ENCODE peak calls at places on chromosomes 1 and 21, in four cellular contexts. K is Peyer's patch, Y is uterus, O is breast epithelium. N is an unnamed sample. For H3K4me1, the result is how much of the 10 kb centered on the place peaks cover.

GRCh38 chr21:18384771-18385170 is 18.8 kb downstream of the TMPRSS15 start:
- DNase-seq in Y (no peak), O (no peak), K (no peak), N (no peak)

GRCh38 chr1:182629674-182630073 is 25.5 kb upstream of the RGS16 start:
- DNase-seq in K (no peak), O (no peak), Y (no peak), N (no peak)

GRCh38 chr1:42070996-42071395 is 82.2 kb upstream of the GUCA2B start:
- DNase-seq in O (no peak), Y (no peak), K (no peak), N (no peak)

GRCh38 chr1:164726235-164726634 is 167.3 kb downstream of the PBX1 start:
- DNase-seq in O (no peak), Y (no peak), K (no peak), N (no peak)

GRCh38 chr1:171983584-171983983 is 142.3 kb downstream of the DNM3 start:
- DNase-seq in Y (no peak), O (no peak), K (no peak), N (no peak)

GRCh38 chr1:15386128-15386824 is 23.4 kb upstream of the EFHD2 start:
- DNase-seq in K (no peak), O (no peak), Y (no peak), N (no peak)

GRCh38 chr1:157189986-157190982 is 52.1 kb upstream of the ETV3 start:
- DNase-seq in Y (no peak), O (no peak), K (no peak), N (no peak)

GRCh38 chr21:30408782-30409494 is 13.1 kb downstream of the KRTAP13-1 start:
- DNase-seq in K (no peak), Y (no peak), O (peak), N (no peak)

GRCh38 chr1:245045087-245045881 is 109.5 kb upstream of the KIF26B start:
- DNase-seq in O (peak), K (peak), Y (no peak), N (no peak)

GRCh38 chr1:66374561-66375111 is 159.3 kb upstream of the SGIP1 start:
- DNase-seq in O (no peak), K (no peak), Y (no peak), N (no peak)

GRCh38 chr21:17708541-17709265 is 96.0 kb upstream of the BTG3 start:
- DNase-seq in Y (no peak), O (no peak), K (no peak), N (no peak)

GRCh38 chr1:24142546-24143431 is at the start of gene IL22RA1:
- DNase-seq in K (peak), O (peak), Y (no peak), N (no peak)

GRCh38 chr1:56302878-56303277 is 276.5 kb downstream of the PLPP3 start:
- DNase-seq in O (no peak), K (no peak), Y (no peak), N (no peak)

GRCh38 chr1:231252336-231252735 is 11.3 kb downstream of the GNPAT start:
- DNase-seq in O (no peak), K (no peak), Y (no peak), N (no peak)

GRCh38 chr1:4397196-4397595 is 257.2 kb upstream of the AJAP1 start:
- DNase-seq in Y (no peak), O (no peak), K (no peak), N (no peak)

GRCh38 chr1:192003295-192004083 is 154.8 kb upstream of the RGS18 start:
- DNase-seq in O (no peak), K (no peak), Y (no peak), N (no peak)

GRCh38 chr1:180232521-180233043 is 2.5 kb downstream of the LHX4 start:
- DNase-seq in Y (no peak), K (peak), O (no peak), N (no peak)

GRCh38 chr1:58944439-58944838 is 160.6 kb upstream of the JUN start:
- DNase-seq in K (no peak), Y (no peak), O (no peak), N (no peak)
- H3K4me1 ChIP-seq in K (under half), Y (under half), O (under half), N (half or more)

GRCh38 chr1:167713330-167714081 is 8.3 kb upstream of the MPZL1 start:
- DNase-seq in O (no peak), Y (peak), K (peak), N (no peak)

GRCh38 chr1:167715653-167716302 is 6.0 kb upstream of the MPZL1 start:
- DNase-seq in O (no peak), Y (no peak), K (no peak), N (no peak)

GRCh38 chr1:167714098-167714850 is 7.5 kb upstream of the MPZL1 start:
- DNase-seq in Y (peak), K (peak), O (peak), N (peak)

GRCh38 chr1:167717351-167717750 is 4.4 kb upstream of the MPZL1 start:
- DNase-seq in K (no peak), O (no peak), Y (no peak), N (no peak)

GRCh38 chr1:167714851-167715652 is 6.7 kb upstream of the MPZL1 start:
- DNase-seq in Y (peak), K (peak), O (peak), N (peak)
- H3K4me1 ChIP-seq in Y (under half), K (under half), O (under half), N (under half)

DNA sequence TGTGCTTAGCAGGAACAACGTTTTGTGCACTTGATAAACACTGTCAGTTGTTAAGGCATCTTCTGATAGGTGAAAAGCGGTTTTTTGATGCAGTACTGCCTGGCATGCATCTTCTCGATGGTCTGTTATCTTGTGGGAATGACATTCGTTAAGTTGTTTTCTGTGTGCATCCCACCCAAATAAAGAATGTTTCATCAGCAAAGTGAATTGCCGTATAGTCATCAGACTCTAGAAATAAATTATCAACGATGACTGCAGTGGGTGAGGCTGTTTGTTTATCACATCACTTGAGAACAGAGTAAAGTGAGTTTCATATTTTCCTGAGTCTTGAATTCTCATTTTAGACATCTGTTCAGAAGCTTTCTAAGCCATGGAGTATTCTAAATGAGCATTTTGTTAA is 34.1 kb downstream of the NFIA start:
- DNase-seq in Y (no peak), K (no peak), O (no peak), N (no peak)
- H3K4me1 ChIP-seq in Y (under half), K (under half), O (under half), N (under half)

DNA sequence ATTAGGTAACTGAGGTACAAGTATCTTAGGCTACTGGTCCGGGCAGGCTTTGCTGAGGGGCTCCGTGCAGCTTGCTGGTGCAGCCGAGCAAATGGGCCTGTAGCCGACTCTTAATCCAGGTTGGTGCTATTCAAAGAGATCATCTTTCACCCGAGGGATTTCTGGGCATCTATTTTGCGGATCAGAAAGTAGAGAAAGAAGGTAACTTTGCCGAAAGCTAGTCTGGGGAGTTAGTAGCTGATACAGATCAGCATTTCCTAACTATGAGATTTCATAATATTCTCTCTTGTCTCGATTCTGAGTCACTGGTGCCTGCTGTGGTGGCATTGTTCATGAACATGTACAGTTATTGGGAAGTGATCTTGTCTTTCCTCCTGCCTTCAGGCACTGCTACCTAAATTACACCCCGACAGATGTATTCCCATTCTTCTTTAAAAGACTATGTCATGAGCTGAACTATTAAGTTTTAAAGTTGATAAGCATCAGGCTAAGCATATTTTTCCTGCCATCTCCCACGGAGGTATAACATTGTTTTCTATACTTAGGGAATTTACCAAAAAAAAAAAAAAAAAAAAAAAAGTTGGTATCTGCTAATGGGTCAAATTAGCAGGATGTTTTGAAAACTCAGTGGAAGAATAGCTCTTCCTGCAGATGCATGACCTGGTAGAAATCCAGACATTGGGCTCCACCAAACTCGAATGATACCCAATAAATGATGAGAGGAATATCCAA is 57.1 kb downstream of the NFIA start:
- DNase-seq in O (peak), Y (no peak), K (no peak), N (no peak)
- H3K4me1 ChIP-seq in O (under half), Y (under half), K (under half), N (under half)